ENCODE peak calls at places on chromosomes 12 and 14, in eight cellular contexts. One of them, this sample, is unnamed. For H3K4me1, the result is how much of the 10 kb centered on the place peaks cover.

GRCh38 chr12:54360717-54361456 is 3.4 kb downstream of the GPR84 start:
- DNase-seq in mucosa of descending colon: peak
- DNase-seq in tibial artery: no peak
- DNase-seq in ovary: peak
- DNase-seq in prostate gland: peak
- DNase-seq in left ventricle myocardium inferior: peak
- DNase-seq in suprapubic skin: no peak
- DNase-seq in Peyer's patch: peak
- DNase-seq in this sample: no peak

GRCh38 chr14:53399057-53399456 is 245.9 kb upstream of the DDHD1 start:
- DNase-seq in mucosa of descending colon: no peak
- DNase-seq in tibial artery: no peak
- DNase-seq in ovary: no peak
- DNase-seq in prostate gland: no peak
- DNase-seq in left ventricle myocardium inferior: no peak
- DNase-seq in suprapubic skin: no peak
- DNase-seq in Peyer's patch: no peak
- DNase-seq in this sample: no peak

GRCh38 chr14:105267820-105268548 is 19.7 kb downstream of the BTBD6 start:
- DNase-seq in mucosa of descending colon: peak
- DNase-seq in tibial artery: no peak
- DNase-seq in ovary: no peak
- DNase-seq in prostate gland: no peak
- DNase-seq in left ventricle myocardium inferior: no peak
- DNase-seq in suprapubic skin: no peak
- DNase-seq in Peyer's patch: no peak
- DNase-seq in this sample: no peak

GRCh38 chr12:49809369-49810158 is 18.6 kb downstream of the NCKAP5L start:
- DNase-seq in mucosa of descending colon: no peak
- DNase-seq in tibial artery: peak
- DNase-seq in ovary: peak
- DNase-seq in prostate gland: no peak
- DNase-seq in left ventricle myocardium inferior: peak
- DNase-seq in suprapubic skin: peak
- DNase-seq in Peyer's patch: no peak
- DNase-seq in this sample: no peak

GRCh38 chr14:58738189-58738836 is 100.6 kb downstream of the DACT1 start:
- DNase-seq in mucosa of descending colon: no peak
- DNase-seq in tibial artery: no peak
- DNase-seq in ovary: no peak
- DNase-seq in prostate gland: no peak
- DNase-seq in left ventricle myocardium inferior: no peak
- DNase-seq in suprapubic skin: no peak
- DNase-seq in Peyer's patch: no peak
- DNase-seq in this sample: no peak

GRCh38 chr14:48723841-48724495 is 862.2 kb downstream of the RPS29 start:
- DNase-seq in mucosa of descending colon: no peak
- DNase-seq in tibial artery: no peak
- DNase-seq in ovary: no peak
- DNase-seq in prostate gland: no peak
- DNase-seq in left ventricle myocardium inferior: no peak
- DNase-seq in suprapubic skin: no peak
- DNase-seq in Peyer's patch: no peak
- DNase-seq in this sample: no peak

GRCh38 chr12:79058342-79058741 is 193.8 kb downstream of the SYT1 start:
- DNase-seq in mucosa of descending colon: no peak
- DNase-seq in tibial artery: no peak
- DNase-seq in ovary: no peak
- DNase-seq in prostate gland: no peak
- DNase-seq in left ventricle myocardium inferior: no peak
- DNase-seq in suprapubic skin: no peak
- DNase-seq in Peyer's patch: no peak
- DNase-seq in this sample: no peak

GRCh38 chr12:42756841-42757661 is 167.5 kb upstream of the PRICKLE1 start:
- DNase-seq in mucosa of descending colon: no peak
- DNase-seq in tibial artery: no peak
- DNase-seq in ovary: no peak
- DNase-seq in prostate gland: no peak
- DNase-seq in left ventricle myocardium inferior: no peak
- DNase-seq in suprapubic skin: no peak
- DNase-seq in Peyer's patch: no peak
- DNase-seq in this sample: no peak

GRCh38 chr12:93426406-93426805 is 15.3 kb downstream of the UBE2N start:
- DNase-seq in mucosa of descending colon: no peak
- DNase-seq in tibial artery: no peak
- DNase-seq in ovary: no peak
- DNase-seq in prostate gland: no peak
- DNase-seq in left ventricle myocardium inferior: no peak
- DNase-seq in suprapubic skin: no peak
- DNase-seq in Peyer's patch: no peak
- DNase-seq in this sample: no peak

GRCh38 chr14:104746071-104746545 is 6.8 kb upstream of the SIVA1 start:
- DNase-seq in mucosa of descending colon: no peak
- DNase-seq in tibial artery: no peak
- DNase-seq in ovary: no peak
- DNase-seq in prostate gland: no peak
- DNase-seq in left ventricle myocardium inferior: no peak
- DNase-seq in suprapubic skin: no peak
- DNase-seq in Peyer's patch: no peak
- DNase-seq in this sample: no peak

DNA sequence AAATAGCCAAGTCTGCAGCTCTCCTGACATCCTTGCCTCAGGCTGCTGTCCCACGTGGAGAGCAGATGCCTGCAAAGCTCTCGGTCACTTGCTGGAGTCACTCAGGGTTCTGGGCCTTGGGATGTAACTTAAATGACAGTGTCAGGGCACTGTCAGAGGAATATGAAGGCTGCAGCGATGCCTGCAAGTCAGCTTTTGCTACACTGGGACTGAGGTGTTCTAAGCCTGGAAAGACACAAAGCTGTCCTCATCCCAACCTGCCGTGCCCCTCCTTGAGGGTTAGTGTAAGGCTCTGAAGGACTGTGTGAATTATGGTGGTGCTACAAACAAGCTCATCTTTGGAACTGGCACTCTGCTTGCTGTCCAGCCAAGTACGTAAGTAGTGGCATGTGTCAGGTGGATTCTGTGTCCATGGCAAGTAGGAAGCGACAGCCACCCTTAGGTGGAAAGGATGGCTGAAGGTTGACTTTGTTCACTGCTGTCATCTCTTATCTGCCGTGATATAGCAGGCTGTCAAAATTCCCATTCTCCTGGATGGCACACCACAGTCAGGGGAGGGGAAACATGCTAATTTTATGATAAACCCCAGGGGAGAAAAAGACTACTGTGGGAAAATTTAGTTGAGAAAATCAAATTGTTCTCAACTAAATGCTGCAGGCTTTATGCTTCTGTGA is 79.9 kb downstream of the DAD1 start:
- DNase-seq in mucosa of descending colon: no peak
- DNase-seq in tibial artery: no peak
- DNase-seq in ovary: no peak
- DNase-seq in prostate gland: no peak
- DNase-seq in left ventricle myocardium inferior: no peak
- DNase-seq in suprapubic skin: no peak
- DNase-seq in Peyer's patch: no peak
- DNase-seq in this sample: no peak
- H3K4me1 ChIP-seq in mucosa of descending colon: under half
- H3K4me1 ChIP-seq in tibial artery: under half
- H3K4me1 ChIP-seq in ovary: under half
- H3K4me1 ChIP-seq in prostate gland: under half
- H3K4me1 ChIP-seq in left ventricle myocardium inferior: half or more
- H3K4me1 ChIP-seq in suprapubic skin: under half
- H3K4me1 ChIP-seq in Peyer's patch: under half
- H3K4me1 ChIP-seq in this sample: under half

GRCh38 chr12:63420206-63420644 is 248.1 kb downstream of the DPY19L2 start:
- DNase-seq in mucosa of descending colon: no peak
- DNase-seq in tibial artery: no peak
- DNase-seq in ovary: no peak
- DNase-seq in prostate gland: peak
- DNase-seq in left ventricle myocardium inferior: peak
- DNase-seq in suprapubic skin: no peak
- DNase-seq in Peyer's patch: peak
- DNase-seq in this sample: no peak
- H3K4me3 ChIP-seq in mucosa of descending colon: no peak
- H3K4me3 ChIP-seq in tibial artery: no peak
- H3K4me3 ChIP-seq in ovary: no peak
- H3K4me3 ChIP-seq in prostate gland: no peak
- H3K4me3 ChIP-seq in left ventricle myocardium inferior: no peak
- H3K4me3 ChIP-seq in suprapubic skin: no peak
- H3K4me3 ChIP-seq in Peyer's patch: no peak
- H3K4me3 ChIP-seq in this sample: no peak

GRCh38 chr14:51978566-51979398 is 10.6 kb upstream of the RTRAF start:
- DNase-seq in mucosa of descending colon: peak
- DNase-seq in tibial artery: peak
- DNase-seq in ovary: peak
- DNase-seq in prostate gland: peak
- DNase-seq in left ventricle myocardium inferior: peak
- DNase-seq in suprapubic skin: peak
- DNase-seq in Peyer's patch: peak
- DNase-seq in this sample: peak
- TF ChIP-seq CTCF in mucosa of descending colon: peak
- TF ChIP-seq CTCF in tibial artery: peak
- TF ChIP-seq CTCF in ovary: peak
- TF ChIP-seq CTCF in prostate gland: peak
- TF ChIP-seq CTCF in left ventricle myocardium inferior: peak
- TF ChIP-seq CTCF in suprapubic skin: peak
- TF ChIP-seq CTCF in Peyer's patch: peak
- TF ChIP-seq CTCF in this sample: peak

GRCh38 chr12:27535318-27535717 is 11.3 kb downstream of the PPFIBP1 start:
- DNase-seq in mucosa of descending colon: no peak
- DNase-seq in tibial artery: no peak
- DNase-seq in ovary: no peak
- DNase-seq in prostate gland: no peak
- DNase-seq in left ventricle myocardium inferior: no peak
- DNase-seq in suprapubic skin: no peak
- DNase-seq in Peyer's patch: no peak
- DNase-seq in this sample: no peak
- H3K4me1 ChIP-seq in mucosa of descending colon: under half
- H3K4me1 ChIP-seq in tibial artery: under half
- H3K4me1 ChIP-seq in ovary: under half
- H3K4me1 ChIP-seq in prostate gland: under half
- H3K4me1 ChIP-seq in left ventricle myocardium inferior: half or more
- H3K4me1 ChIP-seq in suprapubic skin: under half
- H3K4me1 ChIP-seq in Peyer's patch: under half
- H3K4me1 ChIP-seq in this sample: under half

GRCh38 chr12:6372403-6373003 is 2.9 kb downstream of the SCNN1A start:
- DNase-seq in mucosa of descending colon: peak
- DNase-seq in tibial artery: peak
- DNase-seq in ovary: no peak
- DNase-seq in prostate gland: peak
- DNase-seq in left ventricle myocardium inferior: no peak
- DNase-seq in suprapubic skin: no peak
- DNase-seq in Peyer's patch: peak
- DNase-seq in this sample: no peak
- H3K4me3 ChIP-seq in mucosa of descending colon: no peak
- H3K4me3 ChIP-seq in tibial artery: no peak
- H3K4me3 ChIP-seq in ovary: no peak
- H3K4me3 ChIP-seq in prostate gland: peak
- H3K4me3 ChIP-seq in left ventricle myocardium inferior: no peak
- H3K4me3 ChIP-seq in suprapubic skin: peak
- H3K4me3 ChIP-seq in Peyer's patch: no peak
- H3K4me3 ChIP-seq in this sample: no peak